ENCODE peak calls at places on chromosome 5, in four cellular contexts. Z, R, Y and B are unnamed samples.

GRCh38 chr5:93359296-93359957 is 221.6 kb downstream of the NR2F1-AS1 start:
- DNase-seq in Z (peak; percentile 88), R (no peak), Y (no peak), B (no peak)

GRCh38 chr5:10335711-10336470 is 17.6 kb upstream of the MARCHF6 start:
- DNase-seq in Z (no peak), R (no peak), Y (peak; percentile 38), B (no peak)

GRCh38 chr5:78587081-78587774 is 61.3 kb downstream of the LHFPL2 start:
- DNase-seq in Z (no peak), R (no peak), Y (no peak), B (no peak)

GRCh38 chr5:180289433-180289832 is 2.5 kb downstream of the MAPK9 start:
- DNase-seq in Z (no peak), R (peak; percentile 85), Y (no peak), B (no peak)

GRCh38 chr5:138762110-138762509 is 8.9 kb downstream of the CTNNA1 start:
- DNase-seq in Z (no peak), R (no peak), Y (no peak), B (no peak)

GRCh38 chr5:158390556-158390955 is 531.6 kb upstream of the CLINT1 start:
- DNase-seq in Z (peak; percentile 86), R (no peak), Y (no peak), B (no peak)

GRCh38 chr5:134647750-134648424 is 698 bp upstream of the SEC24A start:
- DNase-seq in Z (no peak), R (no peak), Y (no peak), B (no peak)

GRCh38 chr5:25345240-25345771 is 700.5 kb upstream of the CDH10 start:
- DNase-seq in Z (no peak), R (no peak), Y (no peak), B (no peak)

GRCh38 chr5:65721050-65721774 is 697 bp downstream of the SGTB start:
- DNase-seq in Z (peak; percentile 73), R (peak; percentile 60), Y (peak; percentile 59), B (peak; percentile 60)

GRCh38 chr5:115685480-115685879 is 59.6 kb upstream of the TMED7 start:
- DNase-seq in Z (no peak), R (no peak), Y (no peak), B (no peak)

GRCh38 chr5:180135128-180135955 is 63.8 kb upstream of the RNF130 start:
- DNase-seq in Z (peak; percentile 52), R (no peak), Y (no peak), B (peak; percentile 46)

DNA sequence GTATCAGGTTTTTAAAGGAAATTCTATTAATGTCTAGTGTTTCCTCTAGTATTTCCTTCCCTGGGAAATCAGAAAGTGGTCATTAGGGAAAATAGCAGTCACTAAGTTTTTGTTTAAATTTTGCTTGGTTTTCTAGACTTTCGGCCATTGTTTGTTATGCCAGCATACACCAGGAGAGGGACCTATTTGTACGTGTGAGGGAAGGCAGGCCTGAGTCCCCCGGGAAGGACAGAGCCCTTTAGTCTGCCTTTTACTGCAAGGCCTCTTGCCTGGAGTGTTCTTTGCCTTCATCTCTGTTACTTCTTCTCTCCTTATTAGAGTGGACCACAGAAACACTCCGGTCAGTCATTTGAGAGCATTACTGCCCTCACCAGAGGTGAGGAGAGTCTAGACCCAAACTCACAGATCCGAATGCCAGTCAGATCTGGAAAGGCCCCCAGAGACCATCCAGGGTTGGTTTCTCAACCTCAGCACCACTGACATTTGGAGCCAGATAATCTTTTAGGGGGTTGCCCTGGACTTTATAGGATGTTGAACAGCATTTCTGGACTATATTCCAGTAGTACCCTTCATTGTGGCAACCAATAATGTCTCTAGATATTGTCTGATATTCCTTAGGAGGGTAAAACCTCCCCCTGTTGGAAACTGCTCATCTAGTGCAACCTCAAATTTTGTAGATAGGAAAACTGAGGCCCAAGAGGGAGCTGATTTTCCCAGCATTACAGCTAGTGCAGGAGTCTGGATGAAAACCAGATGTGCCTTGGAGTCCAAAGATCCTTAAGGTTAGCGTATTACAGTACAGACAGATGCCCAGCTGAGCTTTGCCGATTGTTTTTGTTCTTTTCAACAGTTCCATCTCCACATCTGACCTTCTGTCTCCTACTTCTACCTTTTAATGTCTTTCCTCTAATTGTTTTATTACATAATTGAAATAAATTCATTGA is 93.0 kb upstream of the NIPAL4 start:
- DNase-seq in Z (peak; percentile 77), R (no peak), Y (no peak), B (no peak)
- TF ChIP-seq CTCF in Z (peak; percentile 83), R (no peak), Y (peak; percentile 31), B (peak; percentile 41)

GRCh38 chr5:141360685-141361084 is 891 bp downstream of the PCDHGB2 start:
- DNase-seq in Z (no peak), R (no peak), Y (no peak), B (no peak)

GRCh38 chr5:141362719-141363118 is 1.2 kb upstream of the PCDHGA5 start:
- DNase-seq in Z (no peak), R (no peak), Y (no peak), B (no peak)

GRCh38 chr5:141356133-141356532 is 1.3 kb downstream of the PCDHGA4 start:
- DNase-seq in Z (no peak), R (no peak), Y (no peak), B (no peak)

GRCh38 chr5:141356950-141357349 is 2.1 kb downstream of the PCDHGA4 start:
- DNase-seq in Z (no peak), R (no peak), Y (no peak), B (no peak)

DNA sequence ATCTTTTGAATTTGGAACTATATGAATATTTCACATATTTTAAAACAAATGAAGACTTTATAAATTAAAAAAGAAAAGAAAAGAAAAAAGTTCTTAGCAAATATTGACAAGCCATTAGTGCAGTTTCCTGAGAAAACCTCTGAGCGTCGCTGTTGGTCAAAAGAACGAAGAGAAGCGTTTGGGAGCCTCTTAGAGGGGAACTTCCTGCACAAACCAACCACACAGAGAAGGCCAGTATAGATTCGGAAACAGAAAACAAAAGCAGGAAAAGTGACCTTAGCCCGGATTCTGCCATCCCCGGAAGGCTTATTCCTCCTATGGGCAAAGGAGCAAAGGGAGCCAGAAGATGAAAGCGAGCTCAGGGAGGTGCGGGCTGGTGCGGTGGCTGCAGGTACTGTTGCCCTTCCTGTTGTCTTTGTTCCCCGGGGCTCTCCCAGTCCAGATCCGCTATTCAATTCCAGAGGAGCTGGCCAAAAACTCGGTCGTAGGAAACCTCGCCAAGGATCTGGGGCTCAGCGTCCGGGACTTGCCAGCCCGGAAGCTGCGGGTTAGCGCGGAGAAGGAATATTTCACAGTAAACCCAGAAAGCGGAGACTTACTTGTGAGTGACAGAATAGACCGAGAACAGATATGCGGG is at the start of gene PCDHGB2:
- DNase-seq in Z (no peak), R (no peak), Y (no peak), B (no peak)
- TF ChIP-seq CTCF in Z (peak; percentile 48), R (no peak), Y (peak; percentile 36), B (peak; percentile 43)

GRCh38 chr5:177447066-177447610 is 524 bp downstream of the PRR7 start:
- DNase-seq in Z (no peak), R (peak; percentile 81), Y (no peak), B (peak; percentile 86)

GRCh38 chr5:177448244-177448950 is 1.8 kb downstream of the PRR7 start:
- DNase-seq in Z (no peak), R (no peak), Y (no peak), B (no peak)

GRCh38 chr5:177446184-177447065 is at the start of gene PRR7:
- DNase-seq in Z (peak; percentile 52), R (peak; percentile 88), Y (no peak), B (peak; percentile 76)

GRCh38 chr5:177449140-177450061 is 2.8 kb downstream of the PRR7 start:
- DNase-seq in Z (no peak), R (peak; percentile 57), Y (no peak), B (no peak)

DNA sequence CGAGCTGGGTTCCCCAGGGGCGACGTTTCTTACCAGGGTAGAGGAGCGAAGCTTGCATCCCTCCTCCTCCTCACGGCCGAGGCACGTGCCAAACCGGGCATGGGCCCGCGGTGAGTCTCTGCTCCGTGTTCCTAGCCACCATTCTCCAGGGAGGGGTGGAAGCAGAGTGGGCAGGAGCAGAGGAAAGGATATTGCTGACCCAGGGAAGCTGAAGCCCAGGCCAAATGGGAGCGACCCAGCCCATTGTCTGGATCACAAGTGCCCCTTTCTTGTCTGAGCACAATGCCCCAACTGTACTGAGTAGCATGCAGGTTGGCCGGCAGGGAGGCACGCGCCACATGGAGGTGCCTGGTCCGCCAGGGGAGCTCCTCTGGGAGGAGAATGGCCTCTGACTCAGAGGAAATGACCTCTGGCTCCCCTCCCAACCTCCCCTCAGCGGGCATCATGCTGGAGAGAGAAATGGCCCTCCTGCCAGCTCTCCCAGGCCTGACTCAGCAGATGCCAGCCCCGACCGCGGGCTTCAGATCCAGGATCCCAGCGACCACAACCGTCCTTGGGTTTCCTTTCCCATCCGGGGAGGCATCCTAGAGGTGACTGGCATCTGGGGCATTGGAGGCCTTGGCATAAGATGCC is 1.1 kb downstream of the PRR7 start:
- DNase-seq in Z (no peak), R (peak; percentile 89), Y (peak; percentile 79), B (peak; percentile 93)
- TF ChIP-seq CTCF in Z (peak; percentile 5), R (no peak), Y (no peak), B (peak; percentile 21)

GRCh38 chr5:155027993-155028629 is 14.6 kb downstream of the KIF4B start:
- DNase-seq in Z (no peak), R (no peak), Y (no peak), B (no peak)
- TF ChIP-seq CTCF in Z (peak; percentile 17), R (no peak), Y (no peak), B (no peak)

DNA sequence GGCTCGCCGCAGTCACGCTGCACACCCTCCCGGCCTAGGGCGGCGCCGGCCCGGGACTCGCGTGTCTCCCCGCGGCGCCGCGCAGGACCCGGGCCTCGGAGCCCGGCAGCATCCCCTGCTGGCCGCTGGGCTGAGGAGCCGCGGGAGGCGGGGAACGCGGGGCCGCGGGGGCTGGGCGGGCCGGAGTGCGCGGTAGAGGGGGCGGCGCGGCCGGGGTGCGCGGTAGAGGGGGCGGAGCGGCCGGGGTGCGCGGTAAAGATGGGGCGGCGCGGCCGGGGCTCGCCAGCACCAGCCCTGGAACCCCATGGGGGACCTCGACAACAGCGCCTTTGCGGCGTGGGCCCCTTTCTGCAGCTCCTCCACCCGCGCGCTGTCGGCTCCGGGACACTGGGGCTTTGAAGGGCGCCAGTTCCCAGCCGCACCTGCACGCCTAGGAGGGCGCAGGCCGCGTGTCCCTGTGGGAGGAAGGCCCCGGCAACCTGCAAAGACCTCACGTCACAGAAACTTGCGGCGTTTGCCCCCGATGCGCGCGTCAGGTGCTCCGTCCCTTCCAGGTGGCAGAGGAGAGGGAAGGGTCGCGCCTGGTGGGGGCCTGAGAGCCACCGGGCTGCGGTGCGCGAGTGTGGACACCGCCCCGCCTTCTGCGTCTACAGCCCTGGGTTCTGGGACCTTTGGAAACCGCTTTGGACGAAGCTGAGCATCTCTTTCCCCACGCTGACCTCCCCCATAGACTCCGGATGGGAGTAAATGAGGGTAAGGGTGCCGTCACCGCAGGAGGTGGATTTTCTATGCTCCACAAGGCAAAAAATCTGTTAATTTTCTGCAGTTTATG is 49.6 kb downstream of the NSUN2 start:
- DNase-seq in Z (no peak), R (peak; percentile 62), Y (peak; percentile 51), B (peak; percentile 50)
- TF ChIP-seq CTCF in Z (peak; percentile 43), R (peak; percentile 16), Y (peak; percentile 54), B (no peak)